ENCODE peak calls at places on chromosomes 12 and 14, in four cellular contexts. L is osteoblast, P is tibial nerve, V is heart right ventricle. K is an unnamed sample. For H3K4me1, the result is how much of the 10 kb centered on the place peaks cover.

GRCh38 chr12:132489078-132489601 is 811 bp upstream of the FBRSL1 start:
- DNase-seq in V (peak), P (no peak), L (no peak), K (peak)

GRCh38 chr14:105252552-105253328 is 4.4 kb downstream of the BTBD6 start:
- DNase-seq in P (no peak), V (no peak), L (peak), K (no peak)

GRCh38 chr14:101665478-101666078 is 95.9 kb upstream of the PPP2R5C start:
- DNase-seq in L (no peak), P (no peak), V (no peak), K (no peak)

GRCh38 chr14:105528197-105528858 is 1.9 kb downstream of the TMEM121 start:
- DNase-seq in L (peak), P (peak), V (peak), K (peak)

GRCh38 chr14:58708004-58708403 is 70.2 kb downstream of the DACT1 start:
- DNase-seq in P (no peak), L (no peak), V (no peak), K (no peak)

GRCh38 chr14:39581474-39581873 is 149.2 kb upstream of the FBXO33 start:
- DNase-seq in P (no peak), L (no peak), V (no peak), K (no peak)

GRCh38 chr12:65878540-65878939 is 54.3 kb downstream of the HMGA2 start:
- DNase-seq in V (no peak), L (no peak), P (no peak), K (no peak)

GRCh38 chr12:80967565-80967964 is 29.8 kb upstream of the LIN7A start:
- DNase-seq in P (no peak), V (no peak), L (no peak), K (no peak)

GRCh38 chr12:88947486-88948043 is 367.3 kb upstream of the KITLG start:
- DNase-seq in L (no peak), V (no peak), P (no peak), K (no peak)

GRCh38 chr12:28135801-28136439 is 54.3 kb upstream of the CCDC91 start:
- DNase-seq in P (no peak), L (no peak), V (no peak), K (no peak)

GRCh38 chr12:30630378-30631285 is 65.0 kb downstream of the IPO8 start:
- DNase-seq in V (no peak), P (no peak), L (no peak), K (no peak)

GRCh38 chr12:65463082-65463481 is 184.6 kb downstream of the MSRB3 start:
- DNase-seq in P (no peak), L (no peak), V (no peak), K (no peak)

GRCh38 chr12:132145334-132145733 is 1.1 kb downstream of the NOC4L start:
- DNase-seq in P (no peak), L (no peak), V (no peak), K (no peak)

GRCh38 chr12:49627752-49628360 is 4.5 kb downstream of the PRPF40B start:
- DNase-seq in P (no peak), L (peak), V (no peak), K (no peak)

GRCh38 chr14:102731101-102731870 is 46.0 kb upstream of the TRAF3 start:
- DNase-seq in P (no peak), V (no peak), L (no peak), K (no peak)

GRCh38 chr14:92556863-92557543 is 43.4 kb downstream of the RIN3 start:
- DNase-seq in L (no peak), P (no peak), V (no peak), K (no peak)

GRCh38 chr14:98909251-98909944 is 362.6 kb downstream of the BCL11B start:
- DNase-seq in L (no peak), V (no peak), P (no peak), K (no peak)

GRCh38 chr14:82251434-82251833 is 717.8 kb upstream of the SEL1L start:
- DNase-seq in P (no peak), V (no peak), L (no peak), K (no peak)

GRCh38 chr12:24795699-24796385 is 153.1 kb downstream of the BCAT1 start:
- DNase-seq in P (no peak), L (peak), V (no peak), K (no peak)

GRCh38 chr14:70660967-70661871 is 19.5 kb downstream of the TTC9 start:
- DNase-seq in P (no peak), L (no peak), V (no peak), K (no peak)

GRCh38 chr12:107622005-107622404 is 63.6 kb upstream of the PWP1 start:
- DNase-seq in V (no peak), P (no peak), L (no peak), K (no peak)

GRCh38 chr12:104866286-104866685 is 91.8 kb downstream of the SLC41A2 start:
- DNase-seq in P (no peak), V (no peak), L (peak), K (no peak)

GRCh38 chr12:2858334-2858733 is 1.5 kb upstream of the TEX52 start:
- DNase-seq in P (no peak), L (no peak), V (no peak), K (no peak)

GRCh38 chr12:2864198-2864597 is 7.4 kb upstream of the TEX52 start:
- DNase-seq in V (no peak), L (no peak), P (no peak), K (no peak)

GRCh38 chr12:2858944-2859352 is 2.1 kb upstream of the TEX52 start:
- DNase-seq in V (no peak), P (no peak), L (no peak), K (no peak)

GRCh38 chr12:2860170-2860569 is 3.3 kb upstream of the TEX52 start:
- DNase-seq in L (no peak), P (no peak), V (no peak), K (no peak)

DNA sequence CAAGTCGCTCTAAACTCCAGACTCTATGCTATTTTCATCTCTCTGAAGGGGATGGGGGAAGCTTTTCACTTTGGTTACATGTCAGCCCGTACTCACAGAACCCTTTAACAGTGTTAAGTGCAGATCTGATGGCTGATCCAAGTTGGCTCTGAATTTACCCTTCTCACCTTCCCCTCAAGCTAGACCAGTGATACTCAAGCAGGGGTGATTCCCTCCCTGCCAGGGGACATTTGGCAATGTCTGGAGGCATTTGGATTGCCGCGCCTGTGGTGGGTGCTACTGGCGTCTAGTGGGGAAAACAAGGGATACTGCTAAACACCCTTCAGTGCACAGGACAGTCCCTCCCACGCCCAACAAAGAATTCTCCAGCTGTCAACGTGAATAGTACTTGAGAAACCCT is 6.0 kb upstream of the TEX52 start:
- DNase-seq in P (no peak), L (no peak), V (no peak), K (no peak)
- H3K27ac ChIP-seq in P (no peak), L (no peak), V (no peak), K (no peak)

DNA sequence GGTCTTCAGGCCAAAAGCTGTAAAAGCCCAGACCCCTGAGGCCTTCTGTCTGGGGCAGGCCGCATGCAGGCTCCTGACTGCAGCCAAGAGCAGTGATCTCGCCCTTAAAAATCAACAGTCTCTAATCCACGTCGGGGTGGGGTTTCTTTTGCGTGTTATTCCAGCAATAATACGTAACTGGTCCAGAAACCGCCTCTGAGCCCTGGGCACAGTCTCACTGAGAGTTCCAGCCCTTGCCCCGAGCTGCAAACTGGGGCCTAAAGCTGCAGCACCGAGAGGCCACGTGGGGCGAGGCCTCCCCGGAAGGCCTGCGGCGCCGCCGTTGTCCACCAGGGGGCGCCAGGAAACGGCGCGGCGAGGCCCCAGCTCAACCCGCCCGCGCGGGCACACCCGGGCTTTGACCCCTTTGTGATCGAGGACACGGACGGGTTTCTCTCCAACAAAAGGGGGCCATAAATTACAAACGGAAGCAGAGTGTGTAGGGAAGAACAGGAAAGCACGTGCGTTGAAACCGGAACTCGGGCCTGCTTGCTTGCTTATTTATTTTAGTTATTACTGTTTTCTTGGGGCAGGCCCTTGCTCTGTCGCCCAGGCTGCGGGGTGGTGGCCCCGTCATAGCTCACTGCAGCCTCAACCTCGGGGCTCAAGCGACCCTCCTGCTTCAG is 87.2 kb downstream of the NINJ2 start:
- DNase-seq in P (peak), V (peak), L (peak), K (peak)
- H3K4me1 ChIP-seq in P (under half), V (under half), L (under half), K (under half)

DNA sequence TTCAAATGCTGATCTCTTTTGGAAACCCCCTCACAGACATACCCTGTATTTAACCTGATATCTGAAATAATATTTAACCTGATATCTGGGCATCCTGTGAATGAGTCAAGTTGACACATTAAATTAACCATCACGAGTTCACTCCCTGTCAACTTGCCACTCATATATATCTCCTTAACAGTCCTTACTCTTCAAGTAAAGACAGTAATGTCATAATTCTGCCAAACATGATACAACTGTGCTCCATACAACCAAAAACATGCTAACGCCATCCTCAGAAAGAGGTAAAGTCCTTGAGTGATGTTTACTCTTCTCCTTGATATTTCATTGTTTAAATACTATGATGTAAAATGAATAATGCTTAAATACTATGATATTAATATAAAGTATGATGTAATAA is 105.0 kb downstream of the PLCZ1 start:
- DNase-seq in L (no peak), V (no peak), P (no peak), K (no peak)
- H3K27ac ChIP-seq in L (no peak), V (no peak), P (no peak), K (no peak)

GRCh38 chr12:117147639-117148038 is 42.6 kb downstream of the FBXO21 start:
- DNase-seq in L (no peak), P (no peak), V (no peak), K (no peak)

GRCh38 chr12:117155278-117156060 is 34.8 kb downstream of the FBXO21 start:
- DNase-seq in P (no peak), L (peak), V (peak), K (peak)

GRCh38 chr12:117152793-117153775 is 37.2 kb downstream of the FBXO21 start:
- DNase-seq in V (peak), P (no peak), L (peak), K (no peak)

GRCh38 chr12:117148642-117149041 is 41.6 kb downstream of the FBXO21 start:
- DNase-seq in L (no peak), P (no peak), V (no peak), K (no peak)

GRCh38 chr12:117151195-117152031 is 38.9 kb downstream of the FBXO21 start:
- DNase-seq in L (peak), P (peak), V (peak), K (peak)
- H3K4me1 ChIP-seq in L (under half), P (under half), V (under half), K (under half)